ENCODE peak calls at places on chromosome 11, in seven cellular contexts. K is AG09319; P is type B pancreatic cell; D is fibroblast of the aortic adventitia; N is left lung; I is left ventricle myocardium inferior; Q is stimulated activated naive CD8-positive, alpha-beta T cell treated with anti-CD3 and anti-CD28 coated beads, Interleukin-15, Interleukin-2, amounts not matched to agents 100 U/mL and 50 U/mL, for 24 hours. O is an unnamed sample.

GRCh38 chr11:79768343-79768742 is 327.5 kb upstream of the TENM4 start:
- DNase-seq in K (no peak), P (no peak), D (no peak), N (no peak), I (peak), Q (no peak), O (no peak)

GRCh38 chr11:126443120-126443519 is 87.6 kb downstream of the ST3GAL4 start:
- DNase-seq in K (no peak), P (no peak), D (no peak), N (no peak), I (no peak), Q (no peak), O (no peak)

GRCh38 chr11:1254733-1255132 is 31.9 kb downstream of the MUC5B start:
- DNase-seq in K (no peak), P (no peak), D (no peak), N (no peak), I (no peak), Q (no peak), O (no peak)

GRCh38 chr11:2084721-2085120 is 54.5 kb downstream of the IGF2 start:
- DNase-seq in K (no peak), P (no peak), D (no peak), N (no peak), I (no peak), Q (no peak), O (no peak)

GRCh38 chr11:44893250-44894216 is 57.1 kb downstream of the TP53I11 start:
- DNase-seq in K (no peak), P (no peak), D (no peak), N (no peak), I (no peak), Q (no peak), O (no peak)

GRCh38 chr11:29310016-29310415 is 706.8 kb downstream of the KCNA4 start:
- DNase-seq in K (no peak), P (no peak), D (peak), N (no peak), I (no peak), Q (no peak), O (no peak)

GRCh38 chr11:101583180-101584128 is at the start of gene TRPC6:
- DNase-seq in K (no peak), P (peak), D (no peak), N (peak), I (peak), Q (no peak), O (no peak)

GRCh38 chr11:61712301-61712700 is 32.1 kb downstream of the DAGLA start:
- DNase-seq in K (no peak), P (no peak), D (no peak), N (no peak), I (no peak), Q (no peak), O (no peak)